ENCODE peak calls at places on chromosome X, in five cellular contexts. M is ureter, O is PC-9, C is T-helper 2 cell, Q is amygdala. K is an unnamed sample.

GRCh38 chrX:46991664-46992063 is 79.4 kb downstream of the JADE3 start:
- DNase-seq in M (no peak), O (no peak), C (no peak), Q (no peak), K (no peak)

GRCh38 chrX:27444093-27444908 is 18.8 kb downstream of the PPP4R3C start:
- DNase-seq in M (no peak), O (no peak), C (no peak), Q (no peak), K (no peak)

GRCh38 chrX:25020391-25021131 is 4.8 kb upstream of the ARX start:
- DNase-seq in M (no peak), O (no peak), C (peak), Q (no peak), K (no peak)

GRCh38 chrX:7144126-7144525 is 3.4 kb upstream of the STS start:
- DNase-seq in M (no peak), O (peak), C (no peak), Q (no peak), K (no peak)

GRCh38 chrX:128365523-128365922 is 313.3 kb upstream of the ACTRT1 start:
- DNase-seq in M (no peak), O (no peak), C (no peak), Q (no peak), K (no peak)

GRCh38 chrX:119654112-119654531 is 38.8 kb downstream of the SEPTIN6 start:
- DNase-seq in M (no peak), O (no peak), C (no peak), Q (peak), K (no peak)

GRCh38 chrX:139170526-139171173 is 359.9 kb upstream of the F9 start:
- DNase-seq in M (no peak), O (no peak), C (no peak), Q (no peak), K (no peak)

GRCh38 chrX:48045410-48046311 is 25.8 kb downstream of the ZNF630 start:
- DNase-seq in M (no peak), O (peak), C (no peak), Q (no peak), K (no peak)

GRCh38 chrX:8867454-8867853 is 66.3 kb upstream of the FAM9A start:
- DNase-seq in M (no peak), O (no peak), C (no peak), Q (no peak), K (no peak)

GRCh38 chrX:72539822-72540221 is 32.8 kb downstream of the HDAC8 start:
- DNase-seq in M (no peak), O (no peak), C (no peak), Q (no peak), K (no peak)

GRCh38 chrX:15761564-15762191 is 23.6 kb downstream of the CA5B start:
- DNase-seq in M (no peak), O (no peak), C (no peak), Q (peak), K (no peak)

GRCh38 chrX:13892856-13893255 is 76.0 kb upstream of the GPM6B start:
- DNase-seq in M (no peak), O (no peak), C (no peak), Q (no peak), K (no peak)

GRCh38 chrX:78024349-78025108 is 55.1 kb upstream of the PGAM4 start:
- DNase-seq in M (no peak), O (peak), C (no peak), Q (no peak), K (no peak)

GRCh38 chrX:124594017-124594651 is 247.8 kb downstream of the SH2D1A start:
- DNase-seq in M (no peak), O (no peak), C (no peak), Q (no peak), K (no peak)

GRCh38 chrX:77442728-77443127 is 4.5 kb upstream of the FGF16 start:
- DNase-seq in M (no peak), O (peak), C (no peak), Q (no peak), K (no peak)

GRCh38 chrX:3713937-3714434 is 537 bp upstream of the PRKX start:
- DNase-seq in M (no peak), O (no peak), C (no peak), Q (no peak), K (no peak)

GRCh38 chrX:46325312-46325877 is 219.8 kb downstream of the ZNF674 start:
- DNase-seq in M (no peak), O (peak), C (no peak), Q (no peak), K (no peak)

GRCh38 chrX:259692-260355 is 21.4 kb upstream of the PLCXD1 start:
- DNase-seq in M (peak), O (peak), C (no peak), Q (no peak), K (peak)

GRCh38 chrX:21972721-21973120 is 32.2 kb downstream of the SMS start:
- DNase-seq in M (no peak), O (no peak), C (peak), Q (no peak), K (no peak)

GRCh38 chrX:141760761-141761160 is 62.2 kb upstream of the SPANXD start:
- DNase-seq in M (no peak), O (peak), C (no peak), Q (no peak), K (no peak)

GRCh38 chrX:153829799-153830631 is at the start of gene PDZD4:
- DNase-seq in M (no peak), O (no peak), C (no peak), Q (no peak), K (no peak)

GRCh38 chrX:144006811-144007210 is 122.9 kb downstream of the UBE2NL start:
- DNase-seq in M (no peak), O (peak), C (no peak), Q (no peak), K (no peak)

GRCh38 chrX:136200466-136200865 is 50.7 kb downstream of the MAP7D3 start:
- DNase-seq in M (no peak), O (peak), C (no peak), Q (no peak), K (no peak)

GRCh38 chrX:110219920-110220319 is 98.0 kb downstream of the AMMECR1 start:
- DNase-seq in M (no peak), O (peak), C (no peak), Q (no peak), K (no peak)

GRCh38 chrX:154018518-154019060 is 1.1 kb downstream of the IRAK1 start:
- DNase-seq in M (no peak), O (no peak), C (no peak), Q (no peak), K (no peak)

GRCh38 chrX:68699960-68700746 is 52.7 kb downstream of the STARD8 start:
- DNase-seq in M (no peak), O (no peak), C (no peak), Q (no peak), K (no peak)

GRCh38 chrX:44245730-44246129 is 97.7 kb downstream of the EFHC2 start:
- DNase-seq in M (no peak), O (no peak), C (no peak), Q (no peak), K (no peak)

GRCh38 chrX:44585866-44586265 is 43.2 kb upstream of the FUNDC1 start:
- DNase-seq in M (no peak), O (no peak), C (no peak), Q (no peak), K (no peak)

K was measured in type B pancreatic cell.